ENCODE peak calls at places on chromosomes 13 and 19, in five cellular contexts. Q is PC-9, M is tibial artery, J is fibroblast of the conjunctiva, V is DMS53. T is an unnamed sample.

GRCh38 chr13:100112186-100112838 is 23.4 kb downstream of the PCCA start:
- DNase-seq in M (no peak), J (no peak), V (no peak), Q (no peak), T (no peak)

GRCh38 chr19:33208904-33209843 is 15.0 kb downstream of the LRP3 start:
- DNase-seq in V (no peak), J (no peak), M (no peak), Q (no peak), T (peak)

GRCh38 chr13:99870541-99870940 is 101.0 kb downstream of the ZIC5 start:
- DNase-seq in Q (no peak), M (no peak), J (no peak), V (peak), T (no peak)

GRCh38 chr13:102452831-102453230 is 51.0 kb upstream of the FGF14 start:
- DNase-seq in J (no peak), M (no peak), Q (no peak), V (no peak), T (no peak)

GRCh38 chr19:28026636-28027035 is 1186.3 kb downstream of the UQCRFS1 start:
- DNase-seq in J (no peak), V (no peak), M (no peak), Q (no peak), T (no peak)

GRCh38 chr13:109795021-109795420 is 8.6 kb upstream of the IRS2 start:
- DNase-seq in Q (peak), M (no peak), V (no peak), J (no peak), T (no peak)

GRCh38 chr13:74062933-74063332 is 71.3 kb downstream of the KLF12 start:
- DNase-seq in Q (no peak), V (no peak), J (no peak), M (peak), T (no peak)

GRCh38 chr13:29497137-29497654 is 98.3 kb downstream of the SLC7A1 start:
- DNase-seq in Q (no peak), M (no peak), J (no peak), V (no peak), T (no peak)

GRCh38 chr13:113564331-113565023 is 20.1 kb upstream of the TFDP1 start:
- DNase-seq in J (no peak), M (no peak), Q (no peak), V (no peak), T (peak)

GRCh38 chr13:25037057-25037813 is 58.7 kb upstream of the PABPC3 start:
- DNase-seq in V (peak), Q (peak), J (peak), M (no peak), T (no peak)